ENCODE peak calls at places on chromosomes 13 and 19, in eight cellular contexts. One of them, this sample, is unnamed.

GRCh38 chr19:16258440-16258903 is 60.8 kb downstream of the AP1M1 start:
- DNase-seq in epithelial cell of esophagus: no peak
- DNase-seq in nephron progenitor cell: no peak
- DNase-seq in thoracic aorta: no peak
- DNase-seq in HCT116: no peak
- DNase-seq in endodermal cell: no peak
- DNase-seq in GM12865: no peak
- DNase-seq in cardiac fibroblast: peak; percentile 54
- DNase-seq in this sample: peak; percentile 94

GRCh38 chr19:3413796-3414327 is 47.5 kb downstream of the NFIC start:
- DNase-seq in nephron progenitor cell: no peak
- DNase-seq in epithelial cell of esophagus: no peak
- DNase-seq in GM12865: no peak
- DNase-seq in HCT116: no peak
- DNase-seq in cardiac fibroblast: no peak
- DNase-seq in thoracic aorta: no peak
- DNase-seq in endodermal cell: no peak
- DNase-seq in this sample: no peak

GRCh38 chr19:6109947-6110346 is 353 bp downstream of the RFX2 start:
- DNase-seq in thoracic aorta: no peak
- DNase-seq in HCT116: no peak
- DNase-seq in nephron progenitor cell: no peak
- DNase-seq in cardiac fibroblast: no peak
- DNase-seq in GM12865: no peak
- DNase-seq in endodermal cell: peak; percentile 47
- DNase-seq in epithelial cell of esophagus: no peak
- DNase-seq in this sample: no peak

GRCh38 chr13:79913141-79913827 is 427.6 kb downstream of the SPRY2 start:
- DNase-seq in epithelial cell of esophagus: no peak
- DNase-seq in thoracic aorta: no peak
- DNase-seq in cardiac fibroblast: no peak
- DNase-seq in nephron progenitor cell: no peak
- DNase-seq in endodermal cell: no peak
- DNase-seq in HCT116: no peak
- DNase-seq in GM12865: no peak
- DNase-seq in this sample: peak; percentile 48

GRCh38 chr13:97566907-97567306 is 132.9 kb downstream of the RAP2A start:
- DNase-seq in cardiac fibroblast: no peak
- DNase-seq in epithelial cell of esophagus: no peak
- DNase-seq in GM12865: peak; percentile 49
- DNase-seq in thoracic aorta: no peak
- DNase-seq in nephron progenitor cell: no peak
- DNase-seq in endodermal cell: no peak
- DNase-seq in HCT116: no peak
- DNase-seq in this sample: no peak

GRCh38 chr13:79490846-79491245 is 9.9 kb downstream of the NDFIP2 start:
- DNase-seq in nephron progenitor cell: no peak
- DNase-seq in endodermal cell: no peak
- DNase-seq in epithelial cell of esophagus: no peak
- DNase-seq in thoracic aorta: no peak
- DNase-seq in HCT116: no peak
- DNase-seq in GM12865: no peak
- DNase-seq in cardiac fibroblast: peak; percentile 25
- DNase-seq in this sample: no peak

GRCh38 chr13:109687559-109688448 is 98.6 kb downstream of the IRS2 start:
- DNase-seq in epithelial cell of esophagus: no peak
- DNase-seq in cardiac fibroblast: no peak
- DNase-seq in GM12865: no peak
- DNase-seq in nephron progenitor cell: no peak
- DNase-seq in HCT116: no peak
- DNase-seq in thoracic aorta: no peak
- DNase-seq in endodermal cell: no peak
- DNase-seq in this sample: no peak

GRCh38 chr19:50728084-50728737 is 5.0 kb downstream of the CLEC11A start:
- DNase-seq in cardiac fibroblast: peak; percentile 85
- DNase-seq in thoracic aorta: no peak
- DNase-seq in GM12865: no peak
- DNase-seq in nephron progenitor cell: peak; percentile 97
- DNase-seq in HCT116: no peak
- DNase-seq in epithelial cell of esophagus: no peak
- DNase-seq in endodermal cell: peak; percentile 99
- DNase-seq in this sample: peak; percentile 86

GRCh38 chr13:26784704-26785639 is 24.4 kb upstream of the GPR12 start:
- DNase-seq in cardiac fibroblast: no peak
- DNase-seq in nephron progenitor cell: peak; percentile 13
- DNase-seq in thoracic aorta: no peak
- DNase-seq in HCT116: no peak
- DNase-seq in epithelial cell of esophagus: no peak
- DNase-seq in endodermal cell: peak; percentile 65
- DNase-seq in GM12865: peak; percentile 1
- DNase-seq in this sample: no peak

GRCh38 chr19:15897738-15898276 is at the start of gene CYP4F2:
- DNase-seq in epithelial cell of esophagus: no peak
- DNase-seq in thoracic aorta: no peak
- DNase-seq in cardiac fibroblast: no peak
- DNase-seq in HCT116: no peak
- DNase-seq in endodermal cell: no peak
- DNase-seq in nephron progenitor cell: no peak
- DNase-seq in GM12865: no peak
- DNase-seq in this sample: no peak

GRCh38 chr19:35518313-35518712 is 4.9 kb upstream of the DMKN start:
- DNase-seq in thoracic aorta: no peak
- DNase-seq in GM12865: no peak
- DNase-seq in nephron progenitor cell: no peak
- DNase-seq in HCT116: peak; percentile 19
- DNase-seq in epithelial cell of esophagus: peak; percentile 94
- DNase-seq in cardiac fibroblast: peak; percentile 97
- DNase-seq in endodermal cell: no peak
- DNase-seq in this sample: no peak

GRCh38 chr19:39599116-39599515 is 3.2 kb upstream of the LGALS13 start:
- DNase-seq in thoracic aorta: no peak
- DNase-seq in nephron progenitor cell: peak; percentile 77
- DNase-seq in epithelial cell of esophagus: peak; percentile 48
- DNase-seq in GM12865: peak; percentile 36
- DNase-seq in endodermal cell: peak; percentile 83
- DNase-seq in cardiac fibroblast: peak; percentile 17
- DNase-seq in HCT116: no peak
- DNase-seq in this sample: peak; percentile 18

GRCh38 chr19:13978306-13978705 is 26.0 kb downstream of the DCAF15 start:
- DNase-seq in epithelial cell of esophagus: peak; percentile 54
- DNase-seq in cardiac fibroblast: peak; percentile 58
- DNase-seq in HCT116: no peak
- DNase-seq in endodermal cell: peak; percentile 100
- DNase-seq in thoracic aorta: peak; percentile 52
- DNase-seq in nephron progenitor cell: peak; percentile 92
- DNase-seq in GM12865: no peak
- DNase-seq in this sample: peak; percentile 59

GRCh38 chr19:4606921-4607678 is 32.2 kb upstream of the TNFAIP8L1 start:
- DNase-seq in epithelial cell of esophagus: no peak
- DNase-seq in cardiac fibroblast: peak; percentile 70
- DNase-seq in GM12865: no peak
- DNase-seq in endodermal cell: peak; percentile 81
- DNase-seq in nephron progenitor cell: peak; percentile 88
- DNase-seq in thoracic aorta: no peak
- DNase-seq in HCT116: no peak
- DNase-seq in this sample: peak; percentile 22

GRCh38 chr13:44103721-44104490 is 224.2 kb downstream of the LACC1 start:
- DNase-seq in cardiac fibroblast: no peak
- DNase-seq in epithelial cell of esophagus: peak; percentile 53
- DNase-seq in thoracic aorta: no peak
- DNase-seq in HCT116: no peak
- DNase-seq in endodermal cell: no peak
- DNase-seq in GM12865: no peak
- DNase-seq in nephron progenitor cell: no peak
- DNase-seq in this sample: no peak

GRCh38 chr13:109704771-109705628 is 81.4 kb downstream of the IRS2 start:
- DNase-seq in HCT116: no peak
- DNase-seq in endodermal cell: no peak
- DNase-seq in GM12865: no peak
- DNase-seq in cardiac fibroblast: peak; percentile 27
- DNase-seq in nephron progenitor cell: no peak
- DNase-seq in epithelial cell of esophagus: peak; percentile 84
- DNase-seq in thoracic aorta: no peak
- DNase-seq in this sample: no peak

GRCh38 chr13:37690361-37690760 is 91.8 kb upstream of the POSTN start:
- DNase-seq in nephron progenitor cell: no peak
- DNase-seq in GM12865: no peak
- DNase-seq in endodermal cell: no peak
- DNase-seq in HCT116: no peak
- DNase-seq in epithelial cell of esophagus: peak; percentile 2
- DNase-seq in cardiac fibroblast: no peak
- DNase-seq in thoracic aorta: no peak
- DNase-seq in this sample: no peak

GRCh38 chr19:4278926-4279529 is at the start of gene SHD:
- DNase-seq in endodermal cell: peak; percentile 75
- DNase-seq in cardiac fibroblast: no peak
- DNase-seq in nephron progenitor cell: peak; percentile 70
- DNase-seq in thoracic aorta: no peak
- DNase-seq in GM12865: no peak
- DNase-seq in HCT116: no peak
- DNase-seq in epithelial cell of esophagus: no peak
- DNase-seq in this sample: no peak

GRCh38 chr13:71979616-71980015 is 112.6 kb upstream of the DACH1 start:
- DNase-seq in epithelial cell of esophagus: peak; percentile 53
- DNase-seq in GM12865: peak; percentile 9
- DNase-seq in cardiac fibroblast: no peak
- DNase-seq in nephron progenitor cell: peak; percentile 3
- DNase-seq in thoracic aorta: no peak
- DNase-seq in endodermal cell: peak; percentile 62
- DNase-seq in HCT116: peak; percentile 6
- DNase-seq in this sample: peak; percentile 33
- TF ChIP-seq CTCF in epithelial cell of esophagus: peak; percentile 61
- TF ChIP-seq CTCF in GM12865: peak; percentile 21
- TF ChIP-seq CTCF in cardiac fibroblast: no peak
- TF ChIP-seq CTCF in nephron progenitor cell: peak; percentile 40
- TF ChIP-seq CTCF in thoracic aorta: no peak
- TF ChIP-seq CTCF in endodermal cell: peak; percentile 79
- TF ChIP-seq CTCF in HCT116: peak; percentile 23
- TF ChIP-seq CTCF in this sample: peak; percentile 13

GRCh38 chr13:35598233-35598632 is 121.7 kb upstream of the MAB21L1 start:
- DNase-seq in cardiac fibroblast: no peak
- DNase-seq in thoracic aorta: no peak
- DNase-seq in nephron progenitor cell: no peak
- DNase-seq in HCT116: no peak
- DNase-seq in epithelial cell of esophagus: no peak
- DNase-seq in endodermal cell: no peak
- DNase-seq in GM12865: no peak
- DNase-seq in this sample: peak; percentile 75

GRCh38 chr13:35600137-35600536 is 123.6 kb upstream of the MAB21L1 start:
- DNase-seq in epithelial cell of esophagus: peak; percentile 28
- DNase-seq in cardiac fibroblast: peak; percentile 4
- DNase-seq in nephron progenitor cell: no peak
- DNase-seq in thoracic aorta: no peak
- DNase-seq in HCT116: no peak
- DNase-seq in GM12865: no peak
- DNase-seq in endodermal cell: no peak
- DNase-seq in this sample: no peak

GRCh38 chr13:35598790-35599369 is 122.4 kb upstream of the MAB21L1 start:
- DNase-seq in epithelial cell of esophagus: no peak
- DNase-seq in cardiac fibroblast: peak; percentile 11
- DNase-seq in HCT116: no peak
- DNase-seq in thoracic aorta: no peak
- DNase-seq in endodermal cell: no peak
- DNase-seq in nephron progenitor cell: no peak
- DNase-seq in GM12865: no peak
- DNase-seq in this sample: peak; percentile 32

GRCh38 chr13:35597451-35597850 is 121.0 kb upstream of the MAB21L1 start:
- DNase-seq in GM12865: no peak
- DNase-seq in HCT116: no peak
- DNase-seq in nephron progenitor cell: no peak
- DNase-seq in epithelial cell of esophagus: peak; percentile 59
- DNase-seq in endodermal cell: no peak
- DNase-seq in thoracic aorta: no peak
- DNase-seq in cardiac fibroblast: no peak
- DNase-seq in this sample: peak; percentile 2

DNA sequence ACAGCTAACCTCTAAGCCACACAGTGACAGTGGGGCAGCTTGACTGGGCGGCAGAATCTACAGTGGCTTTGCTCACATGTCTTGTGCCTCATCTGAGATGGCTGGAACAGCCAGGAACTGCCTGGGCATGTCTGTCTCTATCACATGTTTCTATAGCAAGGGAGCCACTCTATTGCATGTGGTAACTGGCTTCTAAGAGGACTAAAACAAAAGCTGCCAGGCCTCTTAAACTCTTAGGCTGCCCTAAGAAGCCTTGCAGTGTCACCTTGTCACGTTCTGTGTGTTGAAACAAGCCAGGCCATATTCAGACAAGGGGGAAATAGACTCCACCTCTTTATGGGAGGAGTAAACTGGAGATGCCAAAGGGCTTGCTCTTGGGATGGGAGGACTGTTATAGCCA is 122.9 kb upstream of the MAB21L1 start:
- DNase-seq in HCT116: no peak
- DNase-seq in cardiac fibroblast: peak; percentile 4
- DNase-seq in thoracic aorta: no peak
- DNase-seq in epithelial cell of esophagus: peak; percentile 87
- DNase-seq in endodermal cell: no peak
- DNase-seq in GM12865: no peak
- DNase-seq in nephron progenitor cell: no peak
- DNase-seq in this sample: no peak
- TF ChIP-seq CTCF in HCT116: no peak
- TF ChIP-seq CTCF in cardiac fibroblast: no peak
- TF ChIP-seq CTCF in thoracic aorta: no peak
- TF ChIP-seq CTCF in epithelial cell of esophagus: no peak
- TF ChIP-seq CTCF in endodermal cell: no peak
- TF ChIP-seq CTCF in GM12865: no peak
- TF ChIP-seq CTCF in nephron progenitor cell: no peak
- TF ChIP-seq CTCF in this sample: no peak

DNA sequence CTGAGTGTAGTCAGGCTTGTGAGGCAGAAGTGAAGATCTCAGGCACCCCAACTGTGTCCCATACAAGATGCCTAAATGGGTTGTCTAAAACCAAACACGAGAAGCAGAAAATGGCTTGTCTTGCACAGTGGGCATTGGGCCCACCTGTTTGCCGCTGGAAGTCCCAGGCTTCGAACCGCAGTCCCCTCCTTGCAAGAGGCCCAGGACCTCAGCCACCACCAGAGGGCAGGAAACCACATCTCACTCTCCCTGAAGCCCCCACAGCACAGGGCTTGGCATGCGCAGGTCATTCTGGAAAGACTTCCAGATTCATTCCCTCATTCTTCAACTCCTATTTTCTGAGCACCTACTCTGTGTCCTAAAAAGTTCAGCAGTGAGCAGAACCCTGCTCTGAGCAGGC is 973.7 kb downstream of the UQCRFS1 start:
- DNase-seq in thoracic aorta: no peak
- DNase-seq in GM12865: no peak
- DNase-seq in nephron progenitor cell: peak; percentile 61
- DNase-seq in HCT116: no peak
- DNase-seq in epithelial cell of esophagus: no peak
- DNase-seq in cardiac fibroblast: peak; percentile 21
- DNase-seq in endodermal cell: peak; percentile 92
- DNase-seq in this sample: no peak
- TF ChIP-seq CTCF in thoracic aorta: no peak
- TF ChIP-seq CTCF in GM12865: peak; percentile 4
- TF ChIP-seq CTCF in nephron progenitor cell: peak; percentile 64
- TF ChIP-seq CTCF in HCT116: no peak
- TF ChIP-seq CTCF in epithelial cell of esophagus: no peak
- TF ChIP-seq CTCF in cardiac fibroblast: peak; percentile 16
- TF ChIP-seq CTCF in endodermal cell: peak; percentile 89
- TF ChIP-seq CTCF in this sample: peak; percentile 5

GRCh38 chr13:85608255-85608829 is 190.9 kb downstream of the SLITRK6 start:
- DNase-seq in cardiac fibroblast: no peak
- DNase-seq in thoracic aorta: no peak
- DNase-seq in epithelial cell of esophagus: no peak
- DNase-seq in nephron progenitor cell: no peak
- DNase-seq in GM12865: no peak
- DNase-seq in HCT116: no peak
- DNase-seq in endodermal cell: peak; percentile 64
- DNase-seq in this sample: no peak

GRCh38 chr13:85610024-85610423 is 189.2 kb downstream of the SLITRK6 start:
- DNase-seq in nephron progenitor cell: no peak
- DNase-seq in HCT116: no peak
- DNase-seq in cardiac fibroblast: no peak
- DNase-seq in endodermal cell: no peak
- DNase-seq in epithelial cell of esophagus: no peak
- DNase-seq in thoracic aorta: no peak
- DNase-seq in GM12865: no peak
- DNase-seq in this sample: no peak
- TF ChIP-seq CTCF in nephron progenitor cell: no peak
- TF ChIP-seq CTCF in HCT116: no peak
- TF ChIP-seq CTCF in cardiac fibroblast: no peak
- TF ChIP-seq CTCF in endodermal cell: no peak
- TF ChIP-seq CTCF in epithelial cell of esophagus: no peak
- TF ChIP-seq CTCF in thoracic aorta: no peak
- TF ChIP-seq CTCF in GM12865: no peak
- TF ChIP-seq CTCF in this sample: no peak

This sample was measured in endothelial cell of umbilical vein.